ENCODE peak calls at places on chromosomes 6 and 20, in four cellular contexts. Z is GDM1, R is NCI-H1105, I is germinal center. B is an unnamed sample.

GRCh38 chr6:24551139-24551538 is 56.4 kb downstream of the ALDH5A1 start:
- DNase-seq in Z (no peak), R (no peak), I (no peak), B (no peak)

GRCh38 chr6:50791900-50792508 is 26.7 kb upstream of the TFAP2B start:
- DNase-seq in Z (peak; percentile 2), R (peak; percentile 41), I (peak; percentile 11), B (no peak)

GRCh38 chr6:138654715-138655634 is 118.6 kb upstream of the CCDC28A start:
- DNase-seq in Z (no peak), R (no peak), I (no peak), B (no peak)

GRCh38 chr20:57555457-57556184 is 5.3 kb upstream of the PCK1 start:
- DNase-seq in Z (no peak), R (no peak), I (no peak), B (no peak)

GRCh38 chr20:62366370-62367135 is 559 bp downstream of the LAMA5 start:
- DNase-seq in Z (no peak), R (peak; percentile 56), I (peak; percentile 65), B (peak; percentile 48)

GRCh38 chr6:19180348-19181073 is 656.7 kb upstream of the ID4 start:
- DNase-seq in Z (no peak), R (no peak), I (no peak), B (no peak)

GRCh38 chr6:3159805-3160781 is 2.7 kb upstream of the TUBB2A start:
- DNase-seq in Z (no peak), R (no peak), I (peak; percentile 25), B (no peak)

GRCh38 chr6:42618686-42619085 is 54.9 kb downstream of the UBR2 start:
- DNase-seq in Z (no peak), R (no peak), I (no peak), B (no peak)

GRCh38 chr6:107323133-107323785 is 136.1 kb downstream of the PDSS2 start:
- DNase-seq in Z (no peak), R (no peak), I (no peak), B (no peak)

GRCh38 chr6:36776167-36776566 is 63.1 kb downstream of the CPNE5 start:
- DNase-seq in Z (no peak), R (no peak), I (no peak), B (no peak)

GRCh38 chr6:135054238-135054574 is 416 bp downstream of the HBS1L start:
- DNase-seq in Z (no peak), R (peak; percentile 27), I (no peak), B (no peak)

GRCh38 chr20:38631155-38632022 is 29.8 kb downstream of the ARHGAP40 start:
- DNase-seq in Z (no peak), R (no peak), I (no peak), B (no peak)

GRCh38 chr6:11785953-11786579 is 7.5 kb upstream of the ADTRP start:
- DNase-seq in Z (no peak), R (peak; percentile 13), I (no peak), B (no peak)